ENCODE peak calls at places on chromosomes 2 and 18, in four cellular contexts. One of them, this sample, is unnamed.

GRCh38 chr2:159515482-159515881 is 100.9 kb downstream of the BAZ2B start:
- DNase-seq in sigmoid colon: no peak
- DNase-seq in K562: no peak
- DNase-seq in spleen: no peak
- DNase-seq in this sample: no peak

GRCh38 chr18:39746201-39746600 is 2180.6 kb upstream of the CELF4 start:
- DNase-seq in K562: no peak
- DNase-seq in spleen: no peak
- DNase-seq in sigmoid colon: no peak
- DNase-seq in this sample: no peak

GRCh38 chr2:26298638-26299393 is 47.1 kb upstream of the SELENOI start:
- DNase-seq in K562: no peak
- DNase-seq in sigmoid colon: peak; percentile 84
- DNase-seq in spleen: peak; percentile 80
- DNase-seq in this sample: peak; percentile 47

GRCh38 chr2:228344531-228344930 is 163.0 kb upstream of the SPHKAP start:
- DNase-seq in spleen: no peak
- DNase-seq in K562: no peak
- DNase-seq in sigmoid colon: no peak
- DNase-seq in this sample: no peak

GRCh38 chr2:25794544-25795276 is 83.6 kb downstream of the ASXL2 start:
- DNase-seq in spleen: no peak
- DNase-seq in sigmoid colon: no peak
- DNase-seq in K562: no peak
- DNase-seq in this sample: no peak

GRCh38 chr2:136251777-136252477 is 134.0 kb upstream of the CXCR4 start:
- DNase-seq in K562: no peak
- DNase-seq in spleen: no peak
- DNase-seq in sigmoid colon: no peak
- DNase-seq in this sample: no peak

GRCh38 chr18:69580107-69580506 is 179.4 kb downstream of the DOK6 start:
- DNase-seq in K562: no peak
- DNase-seq in spleen: no peak
- DNase-seq in sigmoid colon: no peak
- DNase-seq in this sample: no peak

GRCh38 chr2:197167608-197168287 is 142.8 kb downstream of the ANKRD44 start:
- DNase-seq in sigmoid colon: no peak
- DNase-seq in K562: no peak
- DNase-seq in spleen: no peak
- DNase-seq in this sample: no peak

GRCh38 chr2:33134086-33134763 is 187.5 kb downstream of the LTBP1 start:
- DNase-seq in spleen: no peak
- DNase-seq in sigmoid colon: peak; percentile 85
- DNase-seq in K562: peak; percentile 11
- DNase-seq in this sample: peak; percentile 65

GRCh38 chr18:79611040-79611681 is 68.4 kb upstream of the CTDP1 start:
- DNase-seq in K562: peak; percentile 32
- DNase-seq in sigmoid colon: peak; percentile 62
- DNase-seq in spleen: peak; percentile 49
- DNase-seq in this sample: peak; percentile 84

GRCh38 chr18:13447621-13448020 is 229.1 kb downstream of the LDLRAD4 start:
- DNase-seq in sigmoid colon: no peak
- DNase-seq in spleen: no peak
- DNase-seq in K562: no peak
- DNase-seq in this sample: peak; percentile 87

GRCh38 chr2:65656152-65656718 is 223.8 kb upstream of the SPRED2 start:
- DNase-seq in spleen: no peak
- DNase-seq in K562: no peak
- DNase-seq in sigmoid colon: no peak
- DNase-seq in this sample: no peak

GRCh38 chr2:460861-461260 is 173.0 kb upstream of the ALKAL2 start:
- DNase-seq in sigmoid colon: no peak
- DNase-seq in spleen: no peak
- DNase-seq in K562: no peak
- DNase-seq in this sample: no peak

GRCh38 chr2:135703300-135703699 is 38.4 kb upstream of the UBXN4 start:
- DNase-seq in sigmoid colon: no peak
- DNase-seq in K562: no peak
- DNase-seq in spleen: no peak
- DNase-seq in this sample: no peak

GRCh38 chr18:74836296-74837139 is 238.8 kb downstream of the ZNF407 start:
- DNase-seq in sigmoid colon: peak; percentile 70
- DNase-seq in K562: no peak
- DNase-seq in spleen: peak; percentile 59
- DNase-seq in this sample: no peak

GRCh38 chr2:96842600-96842999 is 1.2 kb downstream of the ANKRD23 start:
- DNase-seq in K562: no peak
- DNase-seq in spleen: no peak
- DNase-seq in sigmoid colon: no peak
- DNase-seq in this sample: no peak

GRCh38 chr2:207481924-207482323 is 47.8 kb upstream of the CREB1 start:
- DNase-seq in spleen: no peak
- DNase-seq in K562: peak; percentile 56
- DNase-seq in sigmoid colon: no peak
- DNase-seq in this sample: no peak

GRCh38 chr18:79528296-79528695 is 132.6 kb downstream of the NFATC1 start:
- DNase-seq in K562: no peak
- DNase-seq in spleen: peak; percentile 70
- DNase-seq in sigmoid colon: peak; percentile 41
- DNase-seq in this sample: no peak

DNA sequence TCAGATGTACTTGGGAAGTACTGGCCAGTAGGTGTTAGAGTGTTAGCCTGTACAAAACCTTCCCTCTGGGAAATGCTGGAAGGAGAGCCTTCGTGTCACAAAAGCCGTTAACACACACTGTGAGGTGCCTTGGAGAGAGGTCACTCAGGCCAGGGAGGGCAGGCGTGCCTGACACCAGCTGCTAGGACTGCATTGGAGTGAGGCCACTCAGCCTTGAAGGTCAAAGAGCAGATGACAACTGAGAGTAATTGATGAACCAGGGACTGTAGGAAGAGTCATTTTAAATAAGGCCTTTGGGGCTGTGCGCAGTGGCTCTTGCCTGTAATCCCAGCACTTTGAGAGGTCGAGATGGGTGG is 45.4 kb downstream of the ASAP2 start:
- DNase-seq in sigmoid colon: no peak
- DNase-seq in spleen: no peak
- DNase-seq in K562: no peak
- DNase-seq in this sample: no peak
- H3K4me3 ChIP-seq in sigmoid colon: no peak overlapping the region
- H3K4me3 ChIP-seq in spleen: no peak overlapping the region
- H3K4me3 ChIP-seq in K562: no peak overlapping the region
- H3K4me3 ChIP-seq in this sample: no peak overlapping the region

DNA sequence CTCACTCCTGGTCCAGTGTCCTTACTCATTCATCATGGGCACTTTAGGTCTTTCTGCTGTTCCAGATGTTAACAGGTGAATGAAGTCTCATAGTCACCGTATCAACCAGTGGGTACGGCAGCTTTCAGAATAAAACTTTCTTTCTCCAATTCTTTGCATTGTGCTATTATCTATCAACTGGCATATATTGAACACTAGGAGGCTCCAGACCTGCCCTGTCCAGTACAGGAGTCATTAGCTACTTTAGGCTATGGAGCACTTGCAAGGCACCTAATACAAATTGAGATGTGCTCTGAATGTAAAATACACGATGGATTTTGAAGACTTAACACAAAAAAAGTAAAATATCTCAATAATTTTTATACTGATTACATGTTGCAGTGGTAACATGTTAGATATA is 43.2 kb upstream of the NEB start:
- DNase-seq in spleen: no peak
- DNase-seq in sigmoid colon: no peak
- DNase-seq in K562: no peak
- DNase-seq in this sample: no peak
- TF ChIP-seq CTCF in spleen: no peak
- TF ChIP-seq CTCF in sigmoid colon: no peak
- TF ChIP-seq CTCF in K562: peak; percentile 48
- TF ChIP-seq CTCF in this sample: no peak

DNA sequence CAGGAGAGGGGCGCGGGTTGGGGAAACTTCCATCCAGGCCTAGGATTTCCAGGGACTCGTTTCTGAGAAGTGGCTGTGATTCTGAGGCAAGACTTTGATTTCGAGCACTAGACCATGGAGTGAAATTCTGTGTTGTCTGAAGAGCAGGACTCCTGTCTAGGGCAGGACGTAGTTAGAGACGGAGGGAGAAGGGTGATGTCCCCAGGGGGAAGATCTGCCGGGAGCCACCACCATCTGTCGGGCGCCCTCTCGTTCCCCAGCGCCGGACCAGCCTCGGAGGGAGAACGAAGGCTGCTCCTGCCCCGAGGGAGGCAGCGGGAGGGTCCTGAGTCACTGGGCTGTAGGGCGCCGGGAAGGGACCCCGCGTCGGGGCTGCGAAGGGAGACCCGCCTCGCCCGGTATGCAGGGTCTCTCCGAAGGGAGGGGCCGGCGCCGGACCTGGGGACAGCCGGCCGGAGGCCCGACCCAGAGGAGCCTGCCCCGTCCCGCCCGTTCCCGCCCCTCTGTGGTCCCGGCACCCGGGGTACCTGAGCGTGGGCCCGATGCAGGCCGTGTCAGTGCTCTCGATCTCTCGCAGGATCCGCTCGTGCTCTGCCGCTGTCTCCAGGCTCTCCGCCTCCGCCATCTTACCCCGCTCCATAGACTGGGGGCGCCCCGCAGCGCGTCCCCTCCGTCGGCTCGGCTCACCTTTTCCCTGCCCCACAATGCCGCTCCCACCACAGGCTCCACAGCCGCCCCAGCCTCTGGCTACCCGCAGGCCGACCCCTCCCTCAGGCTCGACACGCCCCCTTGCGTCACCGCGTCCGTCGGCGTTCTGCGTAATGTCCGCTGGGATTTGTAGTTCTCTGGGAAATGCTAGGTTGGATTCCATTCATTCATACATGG is at the start of gene EXOC6B:
- DNase-seq in sigmoid colon: peak; percentile 93
- DNase-seq in K562: peak; percentile 82
- DNase-seq in spleen: peak; percentile 95
- DNase-seq in this sample: peak; percentile 98
- TF ChIP-seq POLR2A in sigmoid colon: peak; percentile 24
- TF ChIP-seq POLR2A in K562: no peak
- TF ChIP-seq POLR2A in spleen: peak; percentile 24
- TF ChIP-seq POLR2A in this sample: peak; percentile 24

GRCh38 chr18:36322734-36323133 is 25.2 kb downstream of the FHOD3 start:
- DNase-seq in spleen: no peak
- DNase-seq in sigmoid colon: no peak
- DNase-seq in K562: no peak
- DNase-seq in this sample: no peak

GRCh38 chr18:36322408-36322728 is 24.9 kb downstream of the FHOD3 start:
- DNase-seq in sigmoid colon: no peak
- DNase-seq in spleen: no peak
- DNase-seq in K562: no peak
- DNase-seq in this sample: no peak

GRCh38 chr18:36323421-36323820 is 25.9 kb downstream of the FHOD3 start:
- DNase-seq in K562: no peak
- DNase-seq in spleen: no peak
- DNase-seq in sigmoid colon: no peak
- DNase-seq in this sample: no peak

GRCh38 chr18:36325846-36326245 is 28.3 kb downstream of the FHOD3 start:
- DNase-seq in spleen: no peak
- DNase-seq in sigmoid colon: no peak
- DNase-seq in K562: no peak
- DNase-seq in this sample: no peak

GRCh38 chr18:36321636-36322407 is 24.3 kb downstream of the FHOD3 start:
- DNase-seq in sigmoid colon: no peak
- DNase-seq in spleen: no peak
- DNase-seq in K562: no peak
- DNase-seq in this sample: no peak
- H3K4me3 ChIP-seq in sigmoid colon: no peak overlapping the region
- H3K4me3 ChIP-seq in spleen: no peak overlapping the region
- H3K4me3 ChIP-seq in K562: no peak overlapping the region
- H3K4me3 ChIP-seq in this sample: no peak overlapping the region

GRCh38 chr18:25322806-25323205 is 29.2 kb downstream of the ZNF521 start:
- DNase-seq in spleen: no peak
- DNase-seq in sigmoid colon: no peak
- DNase-seq in K562: no peak
- DNase-seq in this sample: no peak

GRCh38 chr18:25326231-25327042 is 25.5 kb downstream of the ZNF521 start:
- DNase-seq in K562: no peak
- DNase-seq in spleen: no peak
- DNase-seq in sigmoid colon: no peak
- DNase-seq in this sample: no peak

GRCh38 chr18:25332002-25332401 is 20.0 kb downstream of the ZNF521 start:
- DNase-seq in K562: no peak
- DNase-seq in spleen: no peak
- DNase-seq in sigmoid colon: no peak
- DNase-seq in this sample: no peak

GRCh38 chr18:25329783-25330182 is 22.2 kb downstream of the ZNF521 start:
- DNase-seq in K562: no peak
- DNase-seq in sigmoid colon: no peak
- DNase-seq in spleen: no peak
- DNase-seq in this sample: no peak

DNA sequence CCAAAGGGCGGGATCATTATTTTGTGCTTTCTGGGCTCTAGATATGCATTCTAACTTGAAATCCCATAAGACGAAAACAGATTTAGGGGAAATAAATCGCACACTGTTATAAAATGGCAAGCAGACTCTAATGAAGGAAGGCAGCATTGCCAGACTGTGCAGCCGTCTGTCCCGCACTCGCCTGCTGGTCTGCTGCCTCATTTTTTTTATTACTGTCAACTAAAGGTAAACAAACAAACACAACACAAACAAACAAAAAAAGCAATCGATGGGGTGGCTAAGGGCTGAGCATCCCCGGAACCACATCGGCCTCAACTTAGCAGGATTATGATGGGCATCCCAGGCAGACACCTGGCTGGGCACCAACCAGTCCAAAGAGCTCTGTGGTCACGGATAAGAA is 24.3 kb downstream of the ZNF521 start:
- DNase-seq in K562: no peak
- DNase-seq in sigmoid colon: no peak
- DNase-seq in spleen: no peak
- DNase-seq in this sample: no peak
- TF ChIP-seq CTCF in K562: no peak
- TF ChIP-seq CTCF in sigmoid colon: no peak
- TF ChIP-seq CTCF in spleen: no peak
- TF ChIP-seq CTCF in this sample: no peak

GRCh38 chr2:14634885-14635871 is 2.7 kb downstream of the LRATD1 start:
- DNase-seq in sigmoid colon: peak; percentile 89
- DNase-seq in K562: peak; percentile 34
- DNase-seq in spleen: peak; percentile 73
- DNase-seq in this sample: peak; percentile 94
- TF ChIP-seq POLR2A in sigmoid colon: no peak
- TF ChIP-seq POLR2A in K562: no peak
- TF ChIP-seq POLR2A in spleen: no peak
- TF ChIP-seq POLR2A in this sample: no peak

GRCh38 chr18:23506393-23506792 is 3.1 kb downstream of the RMC1 start:
- DNase-seq in spleen: no peak
- DNase-seq in sigmoid colon: no peak
- DNase-seq in K562: no peak
- DNase-seq in this sample: no peak

GRCh38 chr18:23502516-23503037 is 734 bp upstream of the RMC1 start:
- DNase-seq in sigmoid colon: no peak
- DNase-seq in K562: no peak
- DNase-seq in spleen: no peak
- DNase-seq in this sample: no peak

GRCh38 chr18:23503967-23504352 is 649 bp downstream of the RMC1 start:
- DNase-seq in sigmoid colon: no peak
- DNase-seq in K562: no peak
- DNase-seq in spleen: no peak
- DNase-seq in this sample: no peak

GRCh38 chr18:23503038-23503966 is at the start of gene RMC1:
- DNase-seq in spleen: peak; percentile 100
- DNase-seq in sigmoid colon: peak; percentile 98
- DNase-seq in K562: peak; percentile 98
- DNase-seq in this sample: peak; percentile 99

GRCh38 chr18:23504720-23505119 is 1.4 kb downstream of the RMC1 start:
- DNase-seq in spleen: no peak
- DNase-seq in sigmoid colon: no peak
- DNase-seq in K562: no peak
- DNase-seq in this sample: no peak
- H3K4me3 ChIP-seq in spleen: peak overlapping the region; percentile 94
- H3K4me3 ChIP-seq in sigmoid colon: no peak overlapping the region
- H3K4me3 ChIP-seq in K562: peak overlapping the region; percentile 84
- H3K4me3 ChIP-seq in this sample: no peak overlapping the region

This sample was measured in lower leg skin.